ENCODE peak calls at places on chromosomes 6 and 20, in five cellular contexts. O is CD8-positive, alpha-beta T cell; Y is fibroblast of lung; I is HAP-1; B is neural progenitor cell. C is an unnamed sample. For H3K36me3 and H3K4me1, the result is how much of the 10 kb centered on the place peaks cover.

GRCh38 chr6:35178932-35179832 is 34.6 kb upstream of the SCUBE3 start:
- DNase-seq in O (no peak), B (peak), I (no peak), Y (no peak), C (no peak)

GRCh38 chr6:90890681-90891337 is 303.9 kb upstream of the MAP3K7 start:
- DNase-seq in B (peak), O (no peak), I (no peak), Y (no peak), C (no peak)

GRCh38 chr6:137661601-137662000 is 167.4 kb upstream of the OLIG3 start:
- DNase-seq in Y (peak), O (peak), I (no peak), B (no peak), C (peak)

GRCh38 chr6:168045141-168045691 is 33.8 kb downstream of the FRMD1 start:
- DNase-seq in Y (no peak), I (no peak), B (no peak), O (no peak), C (no peak)

GRCh38 chr6:36330366-36330765 is 6.3 kb downstream of the BNIP5 start:
- DNase-seq in Y (no peak), I (no peak), O (no peak), B (no peak), C (no peak)

GRCh38 chr6:33834401-33835392 is 30.9 kb upstream of the MLN start:
- DNase-seq in Y (no peak), I (no peak), O (no peak), B (no peak), C (no peak)

GRCh38 chr6:125747589-125748533 is 1.6 kb upstream of the HEY2 start:
- DNase-seq in I (no peak), Y (no peak), O (peak), B (peak), C (no peak)

GRCh38 chr6:30930506-30930905 is 1.5 kb downstream of the SFTA2 start:
- DNase-seq in Y (no peak), I (no peak), O (no peak), B (no peak), C (no peak)

GRCh38 chr6:3769610-3770009 is 18.1 kb upstream of the PXDC1 start:
- DNase-seq in Y (peak), O (no peak), B (no peak), I (no peak), C (no peak)

GRCh38 chr6:149755300-149756260 is 6.0 kb downstream of the PCMT1 start:
- DNase-seq in I (no peak), O (no peak), B (no peak), Y (no peak), C (no peak)

GRCh38 chr6:52489881-52490280 is 69.7 kb downstream of the EFHC1 start:
- DNase-seq in Y (no peak), O (no peak), B (no peak), I (no peak), C (no peak)

DNA sequence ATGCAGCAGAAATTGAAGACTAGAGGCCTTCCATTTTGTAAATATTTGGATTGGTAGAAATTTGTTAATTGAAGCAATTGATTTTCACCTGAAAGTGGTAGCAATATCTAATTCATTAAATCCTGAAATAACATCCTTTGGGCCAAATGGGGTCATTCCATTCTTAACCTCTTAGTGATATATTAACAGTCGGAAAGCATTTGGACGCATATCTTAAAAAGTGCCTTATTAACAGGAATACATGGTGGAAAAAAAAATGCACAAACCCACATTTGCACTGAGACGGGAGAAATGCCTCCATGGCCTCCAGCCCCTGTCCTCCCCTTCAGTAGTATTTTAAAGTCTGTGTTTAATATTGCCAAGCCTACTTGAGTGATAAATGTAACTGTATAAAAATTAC is 205.5 kb downstream of the TFAP2B start:
- DNase-seq in O (no peak), B (no peak), Y (no peak), I (no peak), C (no peak)
- H3K36me3 ChIP-seq in O (under half), B (under half), Y (under half), I (under half), C (under half)

GRCh38 chr20:50558483-50558925 is 48.3 kb downstream of the PTPN1 start:
- DNase-seq in Y (peak), O (no peak), I (no peak), B (no peak), C (no peak)

GRCh38 chr20:50552979-50553378 is 42.8 kb downstream of the PTPN1 start:
- DNase-seq in B (no peak), I (no peak), O (no peak), Y (no peak), C (no peak)

GRCh38 chr20:50557549-50558134 is 47.5 kb downstream of the PTPN1 start:
- DNase-seq in I (no peak), O (no peak), B (no peak), Y (no peak), C (no peak)

GRCh38 chr20:50555687-50556086 is 45.5 kb downstream of the PTPN1 start:
- DNase-seq in B (no peak), O (no peak), Y (no peak), I (no peak), C (no peak)

GRCh38 chr20:50554694-50555579 is 44.8 kb downstream of the PTPN1 start:
- DNase-seq in O (no peak), B (no peak), Y (no peak), I (no peak), C (no peak)
- H3K4me1 ChIP-seq in O (under half), B (under half), Y (under half), I (under half), C (under half)

GRCh38 chr20:59604770-59605665 is 678 bp downstream of the PHACTR3 start:
- DNase-seq in O (no peak), I (no peak), Y (no peak), B (peak), C (no peak)
- H3K36me3 ChIP-seq in O (under half), I (under half), Y (under half), B (under half), C (under half)

DNA sequence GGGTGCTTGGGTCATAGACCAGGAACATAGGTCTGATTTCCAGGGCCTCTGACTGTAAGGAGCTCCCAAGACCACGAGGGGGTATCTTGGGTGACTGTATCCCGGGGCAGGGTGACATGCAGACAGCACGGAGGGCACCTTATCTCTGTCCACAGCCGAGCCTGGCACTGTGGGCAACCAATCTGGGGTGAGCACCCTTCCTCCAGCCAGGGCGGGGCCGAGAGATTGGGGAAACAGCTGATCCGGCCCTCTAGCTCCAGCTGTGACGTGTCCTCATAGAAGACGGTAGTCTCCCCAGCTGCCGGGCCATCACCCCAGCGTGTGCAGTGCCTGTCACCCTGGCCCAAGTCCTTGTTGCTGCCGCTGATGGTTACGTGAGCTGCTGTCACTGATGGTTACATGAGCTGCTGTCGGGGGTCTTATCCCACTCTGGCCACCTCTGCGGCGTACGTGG is 139.6 kb upstream of the RNF24 start:
- DNase-seq in B (no peak), I (no peak), O (peak), Y (no peak), C (no peak)
- H3K4me1 ChIP-seq in B (under half), I (under half), O (under half), Y (under half), C (under half)

GRCh38 chr6:935582-935981 is 242.6 kb upstream of the EXOC2 start:
- DNase-seq in B (no peak), I (no peak), O (no peak), Y (no peak), C (no peak)

GRCh38 chr6:939526-940252 is 246.8 kb upstream of the EXOC2 start:
- DNase-seq in B (no peak), Y (peak), I (no peak), O (no peak), C (no peak)

GRCh38 chr6:938271-939046 is 245.5 kb upstream of the EXOC2 start:
- DNase-seq in Y (no peak), B (no peak), O (no peak), I (no peak), C (no peak)

GRCh38 chr6:939047-939363 is 246.1 kb upstream of the EXOC2 start:
- DNase-seq in Y (no peak), B (no peak), O (no peak), I (no peak), C (no peak)

DNA sequence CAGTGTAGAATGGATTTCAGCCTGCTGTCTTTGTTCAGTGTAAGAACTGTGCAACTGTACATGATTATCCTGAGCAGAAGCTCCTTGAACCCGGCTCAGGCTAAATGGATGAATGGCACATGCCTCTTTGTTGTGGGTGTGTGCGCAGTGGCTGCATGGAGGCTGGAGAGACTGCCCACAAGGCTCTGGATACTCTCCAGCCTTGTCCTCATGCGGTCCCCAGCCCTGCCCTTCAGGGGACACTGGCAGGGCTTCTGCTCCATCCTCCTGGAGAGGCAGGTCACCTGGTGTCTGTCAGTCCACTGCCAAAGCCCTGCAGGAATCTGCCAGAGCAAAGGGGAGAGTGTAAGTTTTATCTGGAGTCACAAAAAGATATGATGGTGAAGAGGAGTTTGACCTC is 241.7 kb upstream of the EXOC2 start:
- DNase-seq in Y (no peak), I (no peak), B (no peak), O (no peak), C (no peak)
- H3K36me3 ChIP-seq in Y (under half), I (under half), B (under half), O (under half), C (under half)

DNA sequence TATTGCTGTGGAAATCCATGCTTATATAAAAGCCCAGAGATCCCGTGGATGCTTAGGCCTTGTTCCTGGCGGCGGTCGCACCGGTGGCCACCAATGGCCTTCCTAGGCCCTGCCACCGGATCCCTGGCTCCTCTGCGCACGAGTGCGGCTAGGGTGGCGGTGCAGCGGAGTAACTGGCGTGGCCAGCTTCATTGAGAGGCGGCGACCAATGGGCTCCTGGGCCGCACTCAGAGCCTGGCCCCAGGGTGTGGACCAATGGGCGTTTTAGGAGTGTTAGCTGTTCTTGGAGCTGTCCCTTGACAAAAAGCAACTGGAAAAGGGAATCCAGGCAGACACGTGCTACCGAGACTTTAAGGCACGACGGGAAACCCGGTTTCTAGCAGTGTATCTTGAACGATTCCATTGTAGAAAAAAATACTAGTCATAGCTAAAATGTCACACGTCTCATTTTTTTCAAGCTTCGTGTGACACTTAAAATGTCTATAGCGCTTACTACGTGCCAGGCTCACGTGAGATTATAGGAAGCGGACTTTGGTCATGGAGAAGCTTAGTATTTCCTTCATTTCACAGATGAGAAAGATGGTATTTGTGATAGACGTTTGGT is 1.7 kb downstream of the AMD1 start:
- DNase-seq in O (peak), B (peak), Y (peak), I (peak), C (peak)
- H3K4me1 ChIP-seq in O (under half), B (under half), Y (under half), I (under half), C (under half)

DNA sequence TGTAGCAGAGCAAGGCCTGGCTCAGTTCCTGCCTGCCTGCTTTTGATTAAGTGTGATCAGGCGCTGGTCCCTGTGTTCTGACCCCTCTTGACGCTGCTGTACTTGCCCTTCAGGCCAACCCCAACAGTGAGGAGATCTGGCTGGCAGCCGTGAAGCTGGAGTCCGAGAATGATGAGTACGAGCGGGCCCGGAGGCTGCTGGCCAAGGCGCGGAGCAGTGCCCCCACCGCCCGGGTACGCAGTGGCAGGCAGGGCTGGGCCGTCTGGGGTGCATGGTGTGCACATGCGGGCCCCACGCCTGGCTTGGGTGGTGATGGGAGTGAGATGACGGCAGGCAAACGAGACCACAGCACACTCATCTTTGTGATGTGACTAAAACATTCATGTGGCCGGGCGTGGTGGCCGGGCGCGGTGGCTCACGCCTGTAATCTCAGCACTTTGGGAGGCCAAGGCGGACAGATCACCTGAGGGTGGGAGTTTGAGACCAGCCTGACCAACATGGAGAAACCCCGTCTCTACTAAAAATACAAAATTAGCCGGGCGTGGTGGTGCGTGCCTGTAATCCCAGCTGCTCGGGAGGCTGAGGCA is 10.1 kb upstream of the C20orf204 start:
- DNase-seq in I (no peak), Y (no peak), B (no peak), O (no peak), C (no peak)
- H3K36me3 ChIP-seq in I (half or more), Y (under half), B (under half), O (half or more), C (half or more)

C was measured in tibial nerve.